ENCODE peak calls at places on chromosomes 13 and 19, in four cellular contexts. J is ACHN; A is stimulated activated CD4-positive, alpha-beta T cell treated with anti-CD3 and anti-CD28 coated beads, Interleukin-12 subunit alpha, Interleukin-12 subunit beta, amount 100 ng/mL, for 4 hours; P is colonic mucosa. I is an unnamed sample.

GRCh38 chr13:26749905-26750304 is 10.7 kb downstream of the GPR12 start:
- DNase-seq in J (no peak), A (no peak), P (no peak), I (no peak)

GRCh38 chr13:46831588-46832194 is 34.7 kb upstream of the ESD start:
- DNase-seq in J (peak), A (peak), P (peak), I (peak)

GRCh38 chr19:38875656-38876345 is 2.3 kb downstream of the RINL start:
- DNase-seq in J (no peak), A (no peak), P (no peak), I (no peak)

GRCh38 chr19:29323046-29323971 is 110.4 kb upstream of the UQCRFS1 start:
- DNase-seq in J (no peak), A (no peak), P (peak), I (no peak)

GRCh38 chr19:33384983-33385382 is 11.5 kb downstream of the CEBPG start:
- DNase-seq in J (no peak), A (no peak), P (no peak), I (no peak)

GRCh38 chr19:56595548-56595899 is 422 bp downstream of the ZNF71 start:
- DNase-seq in J (no peak), A (no peak), P (no peak), I (no peak)

GRCh38 chr19:2591537-2592291 is 110.8 kb downstream of the GNG7 start:
- DNase-seq in J (no peak), A (no peak), P (no peak), I (no peak)

GRCh38 chr13:73625562-73626339 is 508.5 kb downstream of the KLF12 start:
- DNase-seq in J (no peak), A (no peak), P (no peak), I (no peak)

GRCh38 chr13:110815471-110816204 is 99.2 kb downstream of the ANKRD10 start:
- DNase-seq in J (no peak), A (no peak), P (no peak), I (no peak)

GRCh38 chr13:99980201-99981114 is 1.1 kb upstream of the ZIC2 start:
- DNase-seq in J (peak), A (peak), P (peak), I (no peak)

GRCh38 chr19:18775586-18776287 is 15.4 kb downstream of the COMP start:
- DNase-seq in J (peak), A (no peak), P (no peak), I (no peak)

GRCh38 chr19:50607874-50608785 is 31.6 kb downstream of the SYT3 start:
- DNase-seq in J (peak), A (peak), P (peak), I (peak)

GRCh38 chr19:4120531-4120930 is 3.4 kb downstream of the MAP2K2 start:
- DNase-seq in J (no peak), A (no peak), P (no peak), I (no peak)

GRCh38 chr19:16258440-16258903 is 60.8 kb downstream of the AP1M1 start:
- DNase-seq in J (no peak), A (no peak), P (peak), I (peak)

GRCh38 chr19:55344444-55344843 is 4.8 kb downstream of the KMT5C start:
- DNase-seq in J (no peak), A (no peak), P (no peak), I (no peak)

GRCh38 chr13:43405457-43405856 is 381.3 kb downstream of the ENOX1 start:
- DNase-seq in J (no peak), A (no peak), P (no peak), I (no peak)

GRCh38 chr19:31356587-31357314 is 7.5 kb upstream of the TSHZ3 start:
- DNase-seq in J (no peak), A (peak), P (peak), I (peak)

GRCh38 chr13:28528848-28529247 is 33.9 kb upstream of the FLT1 start:
- DNase-seq in J (peak), A (no peak), P (no peak), I (no peak)

GRCh38 chr19:43534811-43535761 is 2.1 kb downstream of the ZNF575 start:
- DNase-seq in J (peak), A (peak), P (peak), I (peak)

GRCh38 chr19:41411682-41412265 is 14.2 kb downstream of the BCKDHA start:
- DNase-seq in J (no peak), A (no peak), P (no peak), I (peak)

GRCh38 chr13:97976551-97977375 is 23.3 kb downstream of the IPO5 start:
- DNase-seq in J (no peak), A (peak), P (peak), I (no peak)

GRCh38 chr13:29684441-29684840 is 89.0 kb upstream of the SLC7A1 start:
- DNase-seq in J (no peak), A (no peak), P (no peak), I (no peak)

I was measured in right cardiac atrium.